ENCODE peak calls at places on chromosomes 16 and 17, in ten cellular contexts. M is transverse colon, P is suprapubic skin, N is thoracic aorta, I is fibroblast of lung, K is uterus, Q is A673, T is PC-3, S is GM23338, O is colonic mucosa. R is an unnamed sample.

GRCh38 chr16:87836346-87836843 is 32.9 kb downstream of the SLC7A5 start:
- DNase-seq in M (no peak), P (no peak), N (no peak), I (no peak), K (no peak), Q (no peak), T (no peak), S (no peak), O (no peak), R (no peak)

GRCh38 chr17:42288078-42288984 is at the start of gene STAT5A:
- DNase-seq in M (peak), P (peak), N (peak), I (peak), K (peak), Q (peak), T (no peak), S (peak), O (peak), R (peak)

GRCh38 chr16:68681038-68681437 is 35.9 kb downstream of the CDH3 start:
- DNase-seq in M (no peak), P (no peak), N (no peak), I (no peak), K (no peak), Q (no peak), T (no peak), S (no peak), O (no peak), R (no peak)

GRCh38 chr16:14310519-14310991 is 239.4 kb downstream of the MRTFB start:
- DNase-seq in M (peak), P (no peak), N (no peak), I (peak), K (no peak), Q (no peak), T (no peak), S (peak), O (no peak), R (no peak)

GRCh38 chr17:41763327-41763726 is 23.2 kb downstream of the JUP start:
- DNase-seq in M (no peak), P (no peak), N (no peak), I (no peak), K (no peak), Q (no peak), T (no peak), S (no peak), O (no peak), R (no peak)

GRCh38 chr17:1455291-1455747 is 713 bp downstream of the CRK start:
- DNase-seq in M (peak), P (peak), N (peak), I (peak), K (peak), Q (peak), T (peak), S (peak), O (peak), R (peak)

GRCh38 chr16:56858375-56858774 is 6.6 kb upstream of the SLC12A3 start:
- DNase-seq in M (peak), P (no peak), N (no peak), I (no peak), K (no peak), Q (no peak), T (no peak), S (no peak), O (no peak), R (no peak)

GRCh38 chr17:19938736-19939135 is 38.9 kb downstream of the AKAP10 start:
- DNase-seq in M (no peak), P (no peak), N (no peak), I (no peak), K (no peak), Q (no peak), T (no peak), S (no peak), O (no peak), R (no peak)

GRCh38 chr16:35188288-35189155 is 1729.1 kb downstream of the TP53TG3F start:
- DNase-seq in M (no peak), P (no peak), N (no peak), I (no peak), K (no peak), Q (no peak), T (no peak), S (peak), O (no peak), R (peak)

GRCh38 chr17:31416503-31416923 is 25.0 kb downstream of the RAB11FIP4 start:
- DNase-seq in M (no peak), P (no peak), N (no peak), I (peak), K (no peak), Q (no peak), T (no peak), S (no peak), O (no peak), R (no peak)

GRCh38 chr17:79459003-79459655 is 151.7 kb downstream of the RBFOX3 start:
- DNase-seq in M (no peak), P (no peak), N (no peak), I (no peak), K (no peak), Q (no peak), T (no peak), S (no peak), O (no peak), R (peak)

GRCh38 chr17:61307905-61308886 is 91.4 kb upstream of the TBX2 start:
- DNase-seq in M (no peak), P (no peak), N (no peak), I (peak), K (peak), Q (no peak), T (peak), S (peak), O (no peak), R (no peak)

GRCh38 chr17:31484821-31485220 is 93.3 kb downstream of the RAB11FIP4 start:
- DNase-seq in M (no peak), P (no peak), N (no peak), I (no peak), K (no peak), Q (no peak), T (no peak), S (no peak), O (no peak), R (no peak)

GRCh38 chr17:81134064-81134781 is 31.1 kb upstream of the PVALEF start:
- DNase-seq in M (no peak), P (no peak), N (no peak), I (no peak), K (no peak), Q (no peak), T (no peak), S (no peak), O (no peak), R (no peak)

GRCh38 chr17:40038882-40039513 is 15.2 kb downstream of the MED24 start:
- DNase-seq in M (peak), P (peak), N (peak), I (peak), K (peak), Q (peak), T (peak), S (peak), O (no peak), R (peak)

GRCh38 chr16:2146739-2147138 is 1.7 kb upstream of the RAB26 start:
- DNase-seq in M (no peak), P (no peak), N (no peak), I (no peak), K (no peak), Q (no peak), T (no peak), S (peak), O (no peak), R (no peak)

GRCh38 chr16:57745768-57746167 is 10.2 kb downstream of the KATNB1 start:
- DNase-seq in M (no peak), P (no peak), N (no peak), I (no peak), K (no peak), Q (no peak), T (no peak), S (no peak), O (no peak), R (peak)

GRCh38 chr17:41311111-41311510 is 2.0 kb upstream of the KRTAP16-1 start:
- DNase-seq in M (no peak), P (no peak), N (no peak), I (no peak), K (no peak), Q (no peak), T (no peak), S (no peak), O (no peak), R (no peak)

GRCh38 chr17:57355090-57355859 is 99.0 kb downstream of the MSI2 start:
- DNase-seq in M (peak), P (no peak), N (no peak), I (no peak), K (no peak), Q (no peak), T (no peak), S (no peak), O (no peak), R (no peak)

GRCh38 chr16:70018254-70018653 is 67.1 kb downstream of the CLEC18A start:
- DNase-seq in M (peak), P (no peak), N (no peak), I (no peak), K (no peak), Q (peak), T (peak), S (peak), O (no peak), R (peak)

GRCh38 chr17:77479372-77479781 is 338.6 kb downstream of the SEC14L1 start:
- DNase-seq in M (no peak), P (no peak), N (no peak), I (no peak), K (no peak), Q (no peak), T (no peak), S (peak), O (no peak), R (no peak)

GRCh38 chr16:66714659-66715307 is 18.2 kb upstream of the CMTM4 start:
- DNase-seq in M (peak), P (no peak), N (no peak), I (no peak), K (no peak), Q (peak), T (no peak), S (no peak), O (peak), R (no peak)

GRCh38 chr16:84007946-84008345 is 34.6 kb downstream of the SLC38A8 start:
- DNase-seq in M (no peak), P (no peak), N (no peak), I (no peak), K (no peak), Q (no peak), T (no peak), S (no peak), O (no peak), R (no peak)

GRCh38 chr17:71724339-71724738 is 396.5 kb upstream of the SOX9 start:
- DNase-seq in M (no peak), P (no peak), N (no peak), I (no peak), K (no peak), Q (no peak), T (no peak), S (no peak), O (no peak), R (no peak)

GRCh38 chr16:88618182-88618955 is 20.0 kb upstream of the IL17C start:
- DNase-seq in M (no peak), P (no peak), N (no peak), I (no peak), K (no peak), Q (no peak), T (no peak), S (no peak), O (peak), R (no peak)

GRCh38 chr17:57375770-57376181 is 119.5 kb downstream of the MSI2 start:
- DNase-seq in M (no peak), P (no peak), N (no peak), I (no peak), K (no peak), Q (no peak), T (no peak), S (no peak), O (no peak), R (no peak)

GRCh38 chr17:82754297-82755208 is 2.7 kb downstream of the TBCD start:
- DNase-seq in M (peak), P (no peak), N (no peak), I (no peak), K (no peak), Q (peak), T (no peak), S (peak), O (peak), R (peak)

GRCh38 chr16:15946257-15947044 is 3.0 kb upstream of the ABCC1 start:
- DNase-seq in M (no peak), P (no peak), N (no peak), I (peak), K (no peak), Q (peak), T (peak), S (no peak), O (no peak), R (no peak)

GRCh38 chr16:9980981-9981380 is 201.2 kb downstream of the GRIN2A start:
- DNase-seq in M (no peak), P (no peak), N (no peak), I (no peak), K (no peak), Q (no peak), T (no peak), S (peak), O (no peak), R (no peak)

GRCh38 chr16:2033057-2033911 is 6.6 kb downstream of the NHERF2 start:
- DNase-seq in M (peak), P (peak), N (peak), I (peak), K (peak), Q (peak), T (peak), S (no peak), O (no peak), R (no peak)

GRCh38 chr16:13316008-13316407 is 414.6 kb downstream of the SHISA9 start:
- DNase-seq in M (no peak), P (no peak), N (no peak), I (no peak), K (no peak), Q (no peak), T (no peak), S (no peak), O (no peak), R (no peak)

GRCh38 chr16:67805718-67806427 is 487 bp downstream of the RANBP10 start:
- DNase-seq in M (peak), P (no peak), N (no peak), I (no peak), K (no peak), Q (no peak), T (no peak), S (peak), O (no peak), R (peak)

GRCh38 chr17:82105882-82106696 is 8.1 kb upstream of the FASN start:
- DNase-seq in M (peak), P (peak), N (no peak), I (peak), K (peak), Q (peak), T (peak), S (peak), O (peak), R (peak)

GRCh38 chr16:11595908-11596504 is 9.3 kb upstream of the LITAF start:
- DNase-seq in M (no peak), P (no peak), N (no peak), I (no peak), K (no peak), Q (no peak), T (no peak), S (no peak), O (no peak), R (no peak)

GRCh38 chr16:68291227-68291626 is 19.5 kb downstream of the SLC7A6OS start:
- DNase-seq in M (no peak), P (no peak), N (no peak), I (no peak), K (no peak), Q (no peak), T (no peak), S (no peak), O (no peak), R (no peak)

GRCh38 chr17:45394913-45395568 is 37.6 kb downstream of the ARHGAP27 start:
- DNase-seq in M (peak), P (no peak), N (no peak), I (peak), K (peak), Q (peak), T (peak), S (peak), O (peak), R (peak)

GRCh38 chr17:60086822-60087591 is 8.3 kb upstream of the HEATR6 start:
- DNase-seq in M (no peak), P (no peak), N (no peak), I (peak), K (no peak), Q (no peak), T (no peak), S (no peak), O (no peak), R (peak)

DNA sequence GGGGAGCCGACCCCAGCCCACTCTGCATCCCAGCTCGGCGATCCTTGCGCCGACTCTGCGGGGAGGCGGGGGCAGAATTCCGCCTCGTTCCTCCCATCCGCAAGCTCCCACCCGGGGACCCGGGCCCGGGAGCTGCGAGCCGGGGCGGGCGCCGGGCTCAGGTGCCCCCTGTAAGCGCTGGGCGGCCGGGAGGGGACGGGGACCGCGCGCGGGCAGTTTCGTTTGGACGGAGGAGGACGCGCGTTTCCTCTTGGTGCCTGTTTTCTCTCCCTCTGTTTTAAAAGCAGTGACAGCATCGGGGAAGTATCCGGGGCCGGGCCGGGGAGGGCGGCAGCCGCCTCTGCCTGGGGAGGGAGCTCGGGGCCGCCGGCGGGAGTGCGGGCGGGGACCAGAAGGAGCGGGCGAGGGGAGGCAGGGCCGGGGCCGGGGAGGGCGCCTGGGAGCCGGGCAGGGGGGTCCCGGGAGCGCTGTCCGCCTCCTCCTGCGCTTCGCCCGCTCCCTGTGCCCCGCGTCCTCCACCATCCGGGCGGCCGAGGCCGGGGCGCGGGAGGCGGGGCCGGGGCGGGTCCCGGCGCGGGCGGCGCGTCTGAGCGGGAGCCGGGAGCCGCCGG is 57.0 kb downstream of the RAP1GAP2 start:
- DNase-seq in M (peak), P (peak), N (peak), I (peak), K (peak), Q (no peak), T (peak), S (peak), O (peak), R (peak)
- H3K4me3 ChIP-seq in M (peak), P (peak), N (peak), I (peak), K (peak), Q (peak), T (peak), S (peak), O (peak), R (peak)

GRCh38 chr17:38893612-38894011 is 23.8 kb downstream of the LASP1 start:
- DNase-seq in M (peak), P (no peak), N (no peak), I (no peak), K (no peak), Q (no peak), T (no peak), S (no peak), O (no peak), R (peak)

GRCh38 chr17:38894276-38894675 is 24.4 kb downstream of the LASP1 start:
- DNase-seq in M (no peak), P (no peak), N (no peak), I (no peak), K (no peak), Q (no peak), T (no peak), S (no peak), O (no peak), R (no peak)

GRCh38 chr17:38892620-38893019 is 22.8 kb downstream of the LASP1 start:
- DNase-seq in M (no peak), P (no peak), N (no peak), I (no peak), K (no peak), Q (no peak), T (no peak), S (no peak), O (no peak), R (no peak)

GRCh38 chr17:38892083-38892482 is 22.2 kb downstream of the LASP1 start:
- DNase-seq in M (no peak), P (no peak), N (no peak), I (no peak), K (no peak), Q (no peak), T (no peak), S (no peak), O (no peak), R (no peak)

GRCh38 chr17:38893113-38893512 is 23.3 kb downstream of the LASP1 start:
- DNase-seq in M (no peak), P (no peak), N (no peak), I (no peak), K (no peak), Q (no peak), T (no peak), S (no peak), O (no peak), R (no peak)
- H3K27ac ChIP-seq in M (peak), P (peak), N (peak), I (no peak), K (peak), Q (no peak), T (no peak), S (peak), O (no peak), R (no peak)

GRCh38 chr16:48382131-48382530 is 3.1 kb downstream of the SIAH1 start:
- DNase-seq in M (no peak), P (no peak), N (no peak), I (no peak), K (no peak), Q (no peak), T (no peak), S (no peak), O (no peak), R (no peak)

GRCh38 chr16:48383877-48384304 is 1.3 kb downstream of the SIAH1 start:
- DNase-seq in M (peak), P (no peak), N (no peak), I (no peak), K (no peak), Q (no peak), T (peak), S (peak), O (peak), R (no peak)

GRCh38 chr16:48384982-48385271 is 286 bp downstream of the SIAH1 start:
- DNase-seq in M (no peak), P (no peak), N (no peak), I (no peak), K (no peak), Q (no peak), T (no peak), S (peak), O (no peak), R (peak)

GRCh38 chr16:48384305-48384981 is 770 bp downstream of the SIAH1 start:
- DNase-seq in M (peak), P (no peak), N (no peak), I (peak), K (peak), Q (peak), T (peak), S (peak), O (peak), R (peak)

GRCh38 chr16:48383204-48383876 is 1.9 kb downstream of the SIAH1 start:
- DNase-seq in M (no peak), P (no peak), N (no peak), I (peak), K (no peak), Q (no peak), T (no peak), S (no peak), O (no peak), R (no peak)
- TF ChIP-seq CTCF in M (no peak), P (no peak), N (no peak), I (no peak), K (no peak), Q (no peak), T (no peak), S (no peak), O (no peak), R (no peak)

DNA sequence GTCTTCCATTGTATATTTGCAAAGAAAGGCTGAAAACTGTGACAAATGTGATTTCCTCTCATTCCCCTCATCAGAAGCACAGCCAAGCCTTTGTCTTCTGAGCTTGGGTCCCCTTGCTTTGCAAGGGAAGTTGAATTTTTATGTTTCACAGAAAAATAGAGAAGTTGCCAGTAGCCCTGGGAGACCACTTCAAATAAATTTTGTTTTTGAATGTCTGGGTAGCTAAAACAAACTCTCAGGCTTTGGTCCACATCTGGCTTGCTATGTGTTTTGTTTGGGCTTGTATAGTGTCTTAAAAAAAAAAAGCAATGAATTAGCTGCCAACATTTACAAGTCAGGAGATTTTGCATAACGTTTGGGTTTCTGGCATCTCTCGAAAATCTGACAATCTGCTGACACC is 24.1 kb downstream of the PIK3R6 start:
- DNase-seq in M (no peak), P (no peak), N (no peak), I (no peak), K (no peak), Q (no peak), T (no peak), S (no peak), O (no peak), R (no peak)
- H3K4me3 ChIP-seq in M (no peak), P (no peak), N (no peak), I (no peak), K (no peak), Q (no peak), T (no peak), S (no peak), O (no peak), R (no peak)

GRCh38 chr17:16653367-16654041 is at the start of gene ZNF624:
- DNase-seq in M (peak), P (peak), N (peak), I (peak), K (peak), Q (peak), T (peak), S (peak), O (peak), R (peak)
- H3K27ac ChIP-seq in M (peak), P (peak), N (peak), I (peak), K (peak), Q (peak), T (peak), S (peak), O (peak), R (peak)